ENCODE peak calls at places on chromosomes 4 and X, in four cellular contexts. Z, V, B and A are unnamed samples.

GRCh38 chr4:186724861-186725419 is 1.3 kb upstream of the FAT1 start:
- DNase-seq in Z (no peak), V (peak), B (no peak), A (no peak)

GRCh38 chrX:17656035-17656418 is 81.3 kb upstream of the SCML1 start:
- DNase-seq in Z (no peak), V (no peak), B (no peak), A (no peak)

GRCh38 chr4:13162886-13163285 is 321.3 kb downstream of the RAB28 start:
- DNase-seq in Z (no peak), V (no peak), B (peak), A (no peak)

GRCh38 chr4:48698029-48698901 is 81.8 kb downstream of the FRYL start:
- DNase-seq in Z (no peak), V (peak), B (no peak), A (no peak)

GRCh38 chr4:184298255-184298654 is 80.6 kb upstream of the ENPP6 start:
- DNase-seq in Z (no peak), V (no peak), B (no peak), A (no peak)

GRCh38 chr4:28436191-28437080 is 1575.8 kb downstream of the STIM2 start:
- DNase-seq in Z (no peak), V (no peak), B (no peak), A (no peak)

GRCh38 chr4:53967971-53968370 is 96.4 kb downstream of the CHIC2 start:
- DNase-seq in Z (no peak), V (no peak), B (no peak), A (no peak)

GRCh38 chr4:38514465-38515146 is 149.4 kb upstream of the KLF3 start:
- DNase-seq in Z (no peak), V (no peak), B (peak), A (no peak)

GRCh38 chr4:173878701-173879100 is 348.7 kb upstream of the HAND2 start:
- DNase-seq in Z (no peak), V (peak), B (no peak), A (no peak)

GRCh38 chrX:19954707-19955106 is 36.2 kb downstream of the BCLAF3 start:
- DNase-seq in Z (no peak), V (peak), B (no peak), A (no peak)

GRCh38 chr4:119209077-119209476 is 3.4 kb upstream of the USP53 start:
- DNase-seq in Z (no peak), V (peak), B (no peak), A (no peak)

GRCh38 chr4:184938871-184939270 is 79.4 kb upstream of the HELT start:
- DNase-seq in Z (peak), V (no peak), B (no peak), A (peak)

GRCh38 chrX:40473460-40474204 is 107.1 kb upstream of the ATP6AP2 start:
- DNase-seq in Z (no peak), V (no peak), B (no peak), A (no peak)

GRCh38 chr4:38310446-38311043 is 350.3 kb downstream of the PTTG2 start:
- DNase-seq in Z (no peak), V (no peak), B (no peak), A (no peak)

GRCh38 chr4:4843651-4844291 is 15.7 kb upstream of the MSX1 start:
- DNase-seq in Z (no peak), V (no peak), B (peak), A (no peak)